ENCODE peak calls at places on chromosomes 4 and X, in eight cellular contexts. One of them, this sample, is unnamed.

GRCh38 chrX:102712216-102712966 is at the start of gene GPRASP2:
- DNase-seq in A549: peak; percentile 15
- DNase-seq in hepatocyte: peak; percentile 48
- DNase-seq in spleen: peak; percentile 84
- DNase-seq in suprapubic skin: peak; percentile 69
- DNase-seq in psoas muscle: peak; percentile 72
- DNase-seq in testis: peak; percentile 52
- DNase-seq in GM23338: peak; percentile 58
- DNase-seq in this sample: peak; percentile 28

GRCh38 chr4:119103263-119103662 is 32.4 kb upstream of the MYOZ2 start:
- DNase-seq in A549: peak; percentile 96
- DNase-seq in hepatocyte: peak; percentile 68
- DNase-seq in spleen: no peak
- DNase-seq in suprapubic skin: peak; percentile 73
- DNase-seq in psoas muscle: peak; percentile 58
- DNase-seq in testis: no peak
- DNase-seq in GM23338: peak; percentile 51
- DNase-seq in this sample: peak; percentile 93

GRCh38 chrX:54640721-54641120 is 110.7 kb downstream of the GNL3L start:
- DNase-seq in A549: no peak
- DNase-seq in hepatocyte: peak; percentile 14
- DNase-seq in spleen: no peak
- DNase-seq in suprapubic skin: no peak
- DNase-seq in psoas muscle: peak; percentile 75
- DNase-seq in testis: no peak
- DNase-seq in GM23338: peak; percentile 52
- DNase-seq in this sample: peak; percentile 0

GRCh38 chr4:88981571-88981970 is 75.4 kb downstream of the FAM13A start:
- DNase-seq in A549: no peak
- DNase-seq in hepatocyte: no peak
- DNase-seq in spleen: no peak
- DNase-seq in suprapubic skin: no peak
- DNase-seq in psoas muscle: no peak
- DNase-seq in testis: no peak
- DNase-seq in GM23338: no peak
- DNase-seq in this sample: no peak

GRCh38 chr4:24256547-24256946 is 327.8 kb downstream of the DHX15 start:
- DNase-seq in A549: no peak
- DNase-seq in hepatocyte: no peak
- DNase-seq in spleen: no peak
- DNase-seq in suprapubic skin: no peak
- DNase-seq in psoas muscle: no peak
- DNase-seq in testis: no peak
- DNase-seq in GM23338: no peak
- DNase-seq in this sample: no peak

GRCh38 chrX:151722241-151722846 is 6.5 kb downstream of the FATE1 start:
- DNase-seq in A549: peak; percentile 12
- DNase-seq in hepatocyte: peak; percentile 68
- DNase-seq in spleen: peak; percentile 68
- DNase-seq in suprapubic skin: peak; percentile 55
- DNase-seq in psoas muscle: no peak
- DNase-seq in testis: no peak
- DNase-seq in GM23338: peak; percentile 72
- DNase-seq in this sample: no peak

GRCh38 chr4:37157403-37158167 is 87.0 kb upstream of the NWD2 start:
- DNase-seq in A549: no peak
- DNase-seq in hepatocyte: peak; percentile 43
- DNase-seq in spleen: no peak
- DNase-seq in suprapubic skin: no peak
- DNase-seq in psoas muscle: no peak
- DNase-seq in testis: no peak
- DNase-seq in GM23338: peak; percentile 2
- DNase-seq in this sample: peak; percentile 11

GRCh38 chr4:41256740-41257256 is at the start of gene UCHL1:
- DNase-seq in A549: peak; percentile 96
- DNase-seq in hepatocyte: peak; percentile 76
- DNase-seq in spleen: no peak
- DNase-seq in suprapubic skin: no peak
- DNase-seq in psoas muscle: peak; percentile 57
- DNase-seq in testis: peak; percentile 84
- DNase-seq in GM23338: peak; percentile 98
- DNase-seq in this sample: no peak

GRCh38 chr4:173537628-173538147 is 7.7 kb upstream of the HAND2 start:
- DNase-seq in A549: no peak
- DNase-seq in hepatocyte: no peak
- DNase-seq in spleen: no peak
- DNase-seq in suprapubic skin: no peak
- DNase-seq in psoas muscle: no peak
- DNase-seq in testis: no peak
- DNase-seq in GM23338: peak; percentile 54
- DNase-seq in this sample: no peak

GRCh38 chr4:107037188-107037587 is 1.1 kb upstream of the DKK2 start:
- DNase-seq in A549: no peak
- DNase-seq in hepatocyte: peak; percentile 81
- DNase-seq in spleen: peak; percentile 65
- DNase-seq in suprapubic skin: peak; percentile 74
- DNase-seq in psoas muscle: peak; percentile 67
- DNase-seq in testis: peak; percentile 62
- DNase-seq in GM23338: peak; percentile 79
- DNase-seq in this sample: peak; percentile 48

GRCh38 chr4:95640337-95640736 is 91.6 kb upstream of the UNC5C start:
- DNase-seq in A549: no peak
- DNase-seq in hepatocyte: no peak
- DNase-seq in spleen: no peak
- DNase-seq in suprapubic skin: no peak
- DNase-seq in psoas muscle: no peak
- DNase-seq in testis: peak; percentile 46
- DNase-seq in GM23338: no peak
- DNase-seq in this sample: no peak

GRCh38 chr4:95644417-95644816 is 95.6 kb upstream of the UNC5C start:
- DNase-seq in A549: no peak
- DNase-seq in hepatocyte: no peak
- DNase-seq in spleen: no peak
- DNase-seq in suprapubic skin: no peak
- DNase-seq in psoas muscle: no peak
- DNase-seq in testis: no peak
- DNase-seq in GM23338: no peak
- DNase-seq in this sample: no peak

GRCh38 chr4:95641571-95641970 is 92.8 kb upstream of the UNC5C start:
- DNase-seq in A549: no peak
- DNase-seq in hepatocyte: no peak
- DNase-seq in spleen: no peak
- DNase-seq in suprapubic skin: no peak
- DNase-seq in psoas muscle: no peak
- DNase-seq in testis: no peak
- DNase-seq in GM23338: no peak
- DNase-seq in this sample: no peak

GRCh38 chr4:95638920-95639501 is 90.2 kb upstream of the UNC5C start:
- DNase-seq in A549: no peak
- DNase-seq in hepatocyte: no peak
- DNase-seq in spleen: no peak
- DNase-seq in suprapubic skin: no peak
- DNase-seq in psoas muscle: no peak
- DNase-seq in testis: peak; percentile 69
- DNase-seq in GM23338: no peak
- DNase-seq in this sample: peak; percentile 69

DNA sequence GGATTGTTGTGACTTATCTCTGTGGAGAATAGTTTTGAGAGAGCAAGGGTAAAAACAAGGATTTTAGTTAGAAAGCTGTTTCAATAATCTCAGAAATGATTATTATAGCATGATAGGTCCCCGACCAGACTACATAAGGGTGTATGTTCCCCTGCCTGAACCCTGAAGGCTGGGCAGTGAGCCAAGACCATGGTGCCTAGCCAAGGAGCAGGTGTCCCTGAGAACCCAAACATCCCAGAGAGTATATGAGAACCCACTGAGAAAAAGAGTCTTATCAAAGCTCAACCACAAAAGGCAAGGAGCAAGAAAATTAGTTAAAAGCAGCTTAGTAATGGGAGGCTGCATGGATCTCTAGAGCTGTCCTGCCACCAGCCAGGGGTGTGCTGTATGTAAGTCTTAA is 94.9 kb upstream of the UNC5C start:
- DNase-seq in A549: no peak
- DNase-seq in hepatocyte: no peak
- DNase-seq in spleen: no peak
- DNase-seq in suprapubic skin: no peak
- DNase-seq in psoas muscle: no peak
- DNase-seq in testis: no peak
- DNase-seq in GM23338: no peak
- DNase-seq in this sample: no peak
- TF ChIP-seq CTCF in A549: no peak
- TF ChIP-seq CTCF in hepatocyte: no peak
- TF ChIP-seq CTCF in spleen: no peak
- TF ChIP-seq CTCF in suprapubic skin: no peak
- TF ChIP-seq CTCF in psoas muscle: no peak
- TF ChIP-seq CTCF in testis: no peak
- TF ChIP-seq CTCF in GM23338: no peak
- TF ChIP-seq CTCF in this sample: no peak

GRCh38 chr4:16812041-16812440 is 86.4 kb downstream of the LDB2 start:
- DNase-seq in A549: no peak
- DNase-seq in hepatocyte: no peak
- DNase-seq in spleen: no peak
- DNase-seq in suprapubic skin: no peak
- DNase-seq in psoas muscle: no peak
- DNase-seq in testis: no peak
- DNase-seq in GM23338: no peak
- DNase-seq in this sample: no peak

GRCh38 chr4:16819652-16820051 is 78.8 kb downstream of the LDB2 start:
- DNase-seq in A549: no peak
- DNase-seq in hepatocyte: no peak
- DNase-seq in spleen: no peak
- DNase-seq in suprapubic skin: no peak
- DNase-seq in psoas muscle: no peak
- DNase-seq in testis: no peak
- DNase-seq in GM23338: no peak
- DNase-seq in this sample: no peak

GRCh38 chr4:16820304-16820703 is 78.1 kb downstream of the LDB2 start:
- DNase-seq in A549: no peak
- DNase-seq in hepatocyte: no peak
- DNase-seq in spleen: no peak
- DNase-seq in suprapubic skin: no peak
- DNase-seq in psoas muscle: no peak
- DNase-seq in testis: no peak
- DNase-seq in GM23338: peak; percentile 43
- DNase-seq in this sample: no peak

GRCh38 chr4:16818005-16818404 is 80.4 kb downstream of the LDB2 start:
- DNase-seq in A549: no peak
- DNase-seq in hepatocyte: no peak
- DNase-seq in spleen: no peak
- DNase-seq in suprapubic skin: no peak
- DNase-seq in psoas muscle: no peak
- DNase-seq in testis: no peak
- DNase-seq in GM23338: peak; percentile 80
- DNase-seq in this sample: no peak
- TF ChIP-seq CTCF in A549: no peak
- TF ChIP-seq CTCF in hepatocyte: no peak
- TF ChIP-seq CTCF in spleen: no peak
- TF ChIP-seq CTCF in suprapubic skin: no peak
- TF ChIP-seq CTCF in psoas muscle: no peak
- TF ChIP-seq CTCF in testis: no peak
- TF ChIP-seq CTCF in GM23338: peak; percentile 29
- TF ChIP-seq CTCF in this sample: no peak

GRCh38 chr4:138216272-138216867 is 25.8 kb downstream of the SLC7A11 start:
- DNase-seq in A549: peak; percentile 41
- DNase-seq in hepatocyte: no peak
- DNase-seq in spleen: no peak
- DNase-seq in suprapubic skin: no peak
- DNase-seq in psoas muscle: no peak
- DNase-seq in testis: no peak
- DNase-seq in GM23338: peak; percentile 48
- DNase-seq in this sample: no peak
- TF ChIP-seq CTCF in A549: no peak
- TF ChIP-seq CTCF in hepatocyte: no peak
- TF ChIP-seq CTCF in spleen: no peak
- TF ChIP-seq CTCF in suprapubic skin: no peak
- TF ChIP-seq CTCF in psoas muscle: no peak
- TF ChIP-seq CTCF in testis: no peak
- TF ChIP-seq CTCF in GM23338: peak; percentile 31
- TF ChIP-seq CTCF in this sample: no peak

GRCh38 chrX:24842486-24842885 is 148.8 kb downstream of the POLA1 start:
- DNase-seq in A549: no peak
- DNase-seq in hepatocyte: no peak
- DNase-seq in spleen: no peak
- DNase-seq in suprapubic skin: no peak
- DNase-seq in psoas muscle: no peak
- DNase-seq in testis: peak; percentile 30
- DNase-seq in GM23338: no peak
- DNase-seq in this sample: no peak

GRCh38 chrX:24833695-24834094 is 140.0 kb downstream of the POLA1 start:
- DNase-seq in A549: no peak
- DNase-seq in hepatocyte: no peak
- DNase-seq in spleen: no peak
- DNase-seq in suprapubic skin: no peak
- DNase-seq in psoas muscle: no peak
- DNase-seq in testis: no peak
- DNase-seq in GM23338: no peak
- DNase-seq in this sample: no peak

GRCh38 chrX:24839331-24839730 is 145.6 kb downstream of the POLA1 start:
- DNase-seq in A549: no peak
- DNase-seq in hepatocyte: no peak
- DNase-seq in spleen: no peak
- DNase-seq in suprapubic skin: no peak
- DNase-seq in psoas muscle: no peak
- DNase-seq in testis: peak; percentile 21
- DNase-seq in GM23338: no peak
- DNase-seq in this sample: no peak

GRCh38 chrX:24837966-24838365 is 144.2 kb downstream of the POLA1 start:
- DNase-seq in A549: no peak
- DNase-seq in hepatocyte: no peak
- DNase-seq in spleen: no peak
- DNase-seq in suprapubic skin: no peak
- DNase-seq in psoas muscle: no peak
- DNase-seq in testis: no peak
- DNase-seq in GM23338: no peak
- DNase-seq in this sample: no peak

DNA sequence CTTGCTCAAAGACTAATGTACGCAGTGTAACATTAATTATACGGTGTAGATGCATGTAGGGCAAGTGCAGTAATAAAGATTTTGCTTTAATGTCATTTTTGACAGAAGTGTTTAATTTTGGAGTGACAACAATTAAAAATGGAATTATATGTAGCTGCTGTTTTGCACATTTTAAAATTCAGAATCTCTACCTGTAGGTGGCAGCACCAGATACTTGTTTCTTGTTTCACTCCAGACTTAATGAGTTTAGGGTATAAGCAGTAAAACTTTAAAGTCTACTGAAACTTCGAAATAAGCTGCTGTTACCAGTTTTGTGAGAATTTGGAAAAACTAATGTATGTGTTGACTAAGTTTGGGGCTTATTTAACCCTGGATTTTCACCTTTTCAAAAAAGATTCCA is 144.9 kb downstream of the POLA1 start:
- DNase-seq in A549: peak; percentile 31
- DNase-seq in hepatocyte: peak; percentile 52
- DNase-seq in spleen: no peak
- DNase-seq in suprapubic skin: no peak
- DNase-seq in psoas muscle: no peak
- DNase-seq in testis: peak; percentile 26
- DNase-seq in GM23338: peak; percentile 32
- DNase-seq in this sample: peak; percentile 49
- TF ChIP-seq CTCF in A549: peak; percentile 73
- TF ChIP-seq CTCF in hepatocyte: peak; percentile 89
- TF ChIP-seq CTCF in spleen: peak; percentile 47
- TF ChIP-seq CTCF in suprapubic skin: peak; percentile 24
- TF ChIP-seq CTCF in psoas muscle: peak; percentile 56
- TF ChIP-seq CTCF in testis: peak; percentile 38
- TF ChIP-seq CTCF in GM23338: peak; percentile 66
- TF ChIP-seq CTCF in this sample: peak; percentile 51

This sample was measured in MCF 10A.